ENCODE peak calls at places on chromosomes 5 and 9, in seven cellular contexts. One of them, this sample, is unnamed.

GRCh38 chr9:20594521-20594920 is 27.8 kb downstream of the MLLT3 start:
- DNase-seq in CD4-positive, alpha-beta T cell: no peak
- DNase-seq in breast epithelium: no peak
- DNase-seq in CD4-positive, alpha-beta memory T cell: no peak
- DNase-seq in HCT116: no peak
- DNase-seq in neuronal stem cell: no peak
- DNase-seq in GM23248: no peak
- DNase-seq in this sample: no peak

GRCh38 chr5:32443145-32443540 is 1.4 kb downstream of the ZFR start:
- DNase-seq in GM23248: peak
- DNase-seq in neuronal stem cell: no peak
- DNase-seq in HCT116: no peak
- DNase-seq in breast epithelium: no peak
- DNase-seq in CD4-positive, alpha-beta T cell: no peak
- DNase-seq in CD4-positive, alpha-beta memory T cell: peak
- DNase-seq in this sample: no peak

GRCh38 chr5:142977363-142978051 is 207.3 kb downstream of the ARHGAP26 start:
- DNase-seq in neuronal stem cell: no peak
- DNase-seq in HCT116: no peak
- DNase-seq in CD4-positive, alpha-beta T cell: peak
- DNase-seq in CD4-positive, alpha-beta memory T cell: peak
- DNase-seq in breast epithelium: no peak
- DNase-seq in GM23248: peak
- DNase-seq in this sample: peak

GRCh38 chr5:34576849-34577248 is 79.3 kb upstream of the RAI14 start:
- DNase-seq in breast epithelium: no peak
- DNase-seq in neuronal stem cell: no peak
- DNase-seq in HCT116: no peak
- DNase-seq in CD4-positive, alpha-beta memory T cell: no peak
- DNase-seq in GM23248: no peak
- DNase-seq in CD4-positive, alpha-beta T cell: no peak
- DNase-seq in this sample: no peak

GRCh38 chr5:2253063-2253653 is 370.4 kb upstream of the IRX4 start:
- DNase-seq in GM23248: no peak
- DNase-seq in CD4-positive, alpha-beta memory T cell: no peak
- DNase-seq in HCT116: no peak
- DNase-seq in neuronal stem cell: no peak
- DNase-seq in breast epithelium: no peak
- DNase-seq in CD4-positive, alpha-beta T cell: no peak
- DNase-seq in this sample: no peak

GRCh38 chr5:55450050-55450765 is 84.6 kb downstream of the PLPP1 start:
- DNase-seq in neuronal stem cell: no peak
- DNase-seq in HCT116: no peak
- DNase-seq in GM23248: peak
- DNase-seq in CD4-positive, alpha-beta T cell: no peak
- DNase-seq in CD4-positive, alpha-beta memory T cell: no peak
- DNase-seq in breast epithelium: no peak
- DNase-seq in this sample: no peak

GRCh38 chr9:109290385-109290784 is 30.5 kb downstream of the EPB41L4B start:
- DNase-seq in HCT116: no peak
- DNase-seq in neuronal stem cell: no peak
- DNase-seq in CD4-positive, alpha-beta memory T cell: no peak
- DNase-seq in CD4-positive, alpha-beta T cell: no peak
- DNase-seq in breast epithelium: no peak
- DNase-seq in GM23248: no peak
- DNase-seq in this sample: no peak

GRCh38 chr5:170633235-170634041 is 129.6 kb downstream of the KCNIP1 start:
- DNase-seq in CD4-positive, alpha-beta T cell: no peak
- DNase-seq in neuronal stem cell: peak
- DNase-seq in CD4-positive, alpha-beta memory T cell: no peak
- DNase-seq in GM23248: peak
- DNase-seq in breast epithelium: no peak
- DNase-seq in HCT116: peak
- DNase-seq in this sample: peak

GRCh38 chr9:124133752-124134151 is 122.2 kb downstream of the LHX2 start:
- DNase-seq in CD4-positive, alpha-beta memory T cell: no peak
- DNase-seq in breast epithelium: no peak
- DNase-seq in neuronal stem cell: no peak
- DNase-seq in GM23248: peak
- DNase-seq in CD4-positive, alpha-beta T cell: no peak
- DNase-seq in HCT116: no peak
- DNase-seq in this sample: no peak

GRCh38 chr5:91018185-91018584 is 364.9 kb downstream of the ARRDC3 start:
- DNase-seq in breast epithelium: no peak
- DNase-seq in CD4-positive, alpha-beta T cell: no peak
- DNase-seq in HCT116: no peak
- DNase-seq in GM23248: no peak
- DNase-seq in neuronal stem cell: no peak
- DNase-seq in CD4-positive, alpha-beta memory T cell: no peak
- DNase-seq in this sample: peak

GRCh38 chr9:21001581-21001980 is 29.9 kb downstream of the HACD4 start:
- DNase-seq in GM23248: no peak
- DNase-seq in CD4-positive, alpha-beta memory T cell: peak
- DNase-seq in CD4-positive, alpha-beta T cell: no peak
- DNase-seq in neuronal stem cell: no peak
- DNase-seq in breast epithelium: no peak
- DNase-seq in HCT116: no peak
- DNase-seq in this sample: no peak

GRCh38 chr9:23621166-23621565 is 204.9 kb downstream of the ELAVL2 start:
- DNase-seq in CD4-positive, alpha-beta T cell: no peak
- DNase-seq in GM23248: no peak
- DNase-seq in HCT116: no peak
- DNase-seq in neuronal stem cell: no peak
- DNase-seq in breast epithelium: no peak
- DNase-seq in CD4-positive, alpha-beta memory T cell: no peak
- DNase-seq in this sample: no peak

GRCh38 chr9:104836235-104836634 is 72.3 kb downstream of the NIPSNAP3B start:
- DNase-seq in CD4-positive, alpha-beta memory T cell: no peak
- DNase-seq in neuronal stem cell: no peak
- DNase-seq in GM23248: peak
- DNase-seq in CD4-positive, alpha-beta T cell: no peak
- DNase-seq in HCT116: no peak
- DNase-seq in breast epithelium: no peak
- DNase-seq in this sample: no peak

GRCh38 chr5:143342607-143343006 is 60.9 kb downstream of the NR3C1 start:
- DNase-seq in GM23248: no peak
- DNase-seq in CD4-positive, alpha-beta memory T cell: no peak
- DNase-seq in neuronal stem cell: no peak
- DNase-seq in CD4-positive, alpha-beta T cell: no peak
- DNase-seq in HCT116: no peak
- DNase-seq in breast epithelium: no peak
- DNase-seq in this sample: no peak

GRCh38 chr9:112886351-112886750 is 4.3 kb downstream of the SLC46A2 start:
- DNase-seq in CD4-positive, alpha-beta memory T cell: no peak
- DNase-seq in HCT116: no peak
- DNase-seq in breast epithelium: no peak
- DNase-seq in CD4-positive, alpha-beta T cell: no peak
- DNase-seq in neuronal stem cell: no peak
- DNase-seq in GM23248: no peak
- DNase-seq in this sample: no peak

GRCh38 chr9:98851730-98852462 is 44.4 kb downstream of the GALNT12 start:
- DNase-seq in breast epithelium: peak
- DNase-seq in GM23248: no peak
- DNase-seq in CD4-positive, alpha-beta memory T cell: no peak
- DNase-seq in neuronal stem cell: no peak
- DNase-seq in HCT116: no peak
- DNase-seq in CD4-positive, alpha-beta T cell: no peak
- DNase-seq in this sample: no peak

GRCh38 chr5:18314192-18314778 is 680.0 kb downstream of the TAF11L14 start:
- DNase-seq in CD4-positive, alpha-beta memory T cell: no peak
- DNase-seq in neuronal stem cell: no peak
- DNase-seq in GM23248: peak
- DNase-seq in HCT116: peak
- DNase-seq in breast epithelium: no peak
- DNase-seq in CD4-positive, alpha-beta T cell: no peak
- DNase-seq in this sample: no peak

GRCh38 chr5:135203593-135204036 is 169.6 kb upstream of the PITX1 start:
- DNase-seq in HCT116: no peak
- DNase-seq in CD4-positive, alpha-beta memory T cell: no peak
- DNase-seq in CD4-positive, alpha-beta T cell: no peak
- DNase-seq in GM23248: peak
- DNase-seq in breast epithelium: no peak
- DNase-seq in neuronal stem cell: no peak
- DNase-seq in this sample: no peak

GRCh38 chr9:35618854-35619799 is 914 bp upstream of the CD72 start:
- DNase-seq in GM23248: no peak
- DNase-seq in CD4-positive, alpha-beta memory T cell: peak
- DNase-seq in HCT116: no peak
- DNase-seq in CD4-positive, alpha-beta T cell: no peak
- DNase-seq in neuronal stem cell: no peak
- DNase-seq in breast epithelium: no peak
- DNase-seq in this sample: peak

GRCh38 chr5:140249536-140249935 is 53.4 kb downstream of the PFDN1 start:
- DNase-seq in HCT116: no peak
- DNase-seq in breast epithelium: no peak
- DNase-seq in CD4-positive, alpha-beta memory T cell: no peak
- DNase-seq in CD4-positive, alpha-beta T cell: no peak
- DNase-seq in neuronal stem cell: no peak
- DNase-seq in GM23248: no peak
- DNase-seq in this sample: no peak

DNA sequence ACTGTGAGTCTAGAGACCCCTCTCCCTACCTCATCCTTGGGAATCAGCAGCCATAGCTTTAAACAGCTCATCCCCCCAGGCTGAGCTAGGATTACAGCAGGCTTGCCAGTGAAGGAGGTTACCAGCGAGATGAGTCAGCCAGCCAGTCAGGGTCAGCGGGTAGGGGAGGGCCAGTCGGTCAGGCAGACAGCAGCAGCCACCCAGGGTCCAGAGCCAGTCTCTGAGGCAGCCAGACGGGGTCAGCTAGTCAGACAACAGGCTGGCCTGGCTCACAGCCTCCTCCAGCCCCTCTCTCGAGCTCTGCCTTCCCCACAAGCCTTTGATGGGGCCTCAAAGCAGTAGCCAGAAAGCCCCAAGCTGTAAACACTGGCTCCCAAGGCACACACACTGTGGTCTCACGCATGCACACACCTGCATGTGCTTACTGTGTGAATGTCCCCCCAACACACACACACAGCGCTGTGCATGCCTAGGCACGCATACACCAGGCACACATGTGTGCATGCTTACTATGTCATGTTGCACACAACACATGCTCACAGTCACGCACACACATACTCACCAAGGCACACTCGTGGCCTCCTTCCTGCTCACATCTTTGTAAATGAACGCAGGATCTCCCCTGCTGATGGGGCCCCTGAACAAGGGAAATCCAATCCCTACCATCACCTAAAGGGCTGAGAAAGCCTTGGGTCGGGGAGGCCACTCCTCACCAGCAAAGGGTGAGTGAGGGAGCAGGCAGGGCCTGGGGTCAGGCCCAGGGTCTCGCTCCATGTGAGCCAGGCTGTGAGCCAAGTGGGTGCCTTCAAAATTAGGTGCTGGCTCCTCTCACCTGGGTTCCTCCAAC is 28.2 kb upstream of the CPLX2 start:
- DNase-seq in GM23248: peak
- DNase-seq in HCT116: no peak
- DNase-seq in breast epithelium: no peak
- DNase-seq in CD4-positive, alpha-beta T cell: no peak
- DNase-seq in CD4-positive, alpha-beta memory T cell: no peak
- DNase-seq in neuronal stem cell: peak
- DNase-seq in this sample: no peak
- H3K27ac ChIP-seq in GM23248: no peak
- H3K27ac ChIP-seq in HCT116: no peak
- H3K27ac ChIP-seq in breast epithelium: no peak
- H3K27ac ChIP-seq in CD4-positive, alpha-beta T cell: no peak
- H3K27ac ChIP-seq in CD4-positive, alpha-beta memory T cell: no peak
- H3K27ac ChIP-seq in neuronal stem cell: no peak
- H3K27ac ChIP-seq in this sample: no peak

DNA sequence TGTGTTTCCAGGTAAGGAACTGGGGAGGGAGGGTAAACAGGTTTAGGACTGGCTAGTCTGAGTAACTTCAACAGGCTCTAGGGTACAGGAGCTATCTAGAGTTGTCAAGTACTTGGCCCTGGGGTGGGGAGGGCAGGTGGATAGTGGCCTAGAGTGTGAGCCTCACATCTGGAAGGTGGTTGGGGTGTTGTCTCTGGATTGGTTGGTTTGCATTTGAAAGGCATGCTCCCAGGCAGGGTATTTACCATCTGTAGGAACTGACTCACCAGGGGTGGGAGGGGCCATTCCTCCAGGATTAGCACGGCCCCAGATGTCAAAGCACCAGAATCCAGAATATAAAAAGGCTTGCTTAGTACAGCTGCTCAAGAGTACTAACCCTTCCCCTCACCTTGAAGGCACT is 193.3 kb downstream of the NTRK2 start:
- DNase-seq in breast epithelium: no peak
- DNase-seq in HCT116: no peak
- DNase-seq in CD4-positive, alpha-beta memory T cell: no peak
- DNase-seq in neuronal stem cell: no peak
- DNase-seq in GM23248: peak
- DNase-seq in CD4-positive, alpha-beta T cell: no peak
- DNase-seq in this sample: no peak
- H3K27ac ChIP-seq in breast epithelium: peak
- H3K27ac ChIP-seq in HCT116: no peak
- H3K27ac ChIP-seq in CD4-positive, alpha-beta memory T cell: no peak
- H3K27ac ChIP-seq in neuronal stem cell: no peak
- H3K27ac ChIP-seq in GM23248: no peak
- H3K27ac ChIP-seq in CD4-positive, alpha-beta T cell: no peak
- H3K27ac ChIP-seq in this sample: no peak

DNA sequence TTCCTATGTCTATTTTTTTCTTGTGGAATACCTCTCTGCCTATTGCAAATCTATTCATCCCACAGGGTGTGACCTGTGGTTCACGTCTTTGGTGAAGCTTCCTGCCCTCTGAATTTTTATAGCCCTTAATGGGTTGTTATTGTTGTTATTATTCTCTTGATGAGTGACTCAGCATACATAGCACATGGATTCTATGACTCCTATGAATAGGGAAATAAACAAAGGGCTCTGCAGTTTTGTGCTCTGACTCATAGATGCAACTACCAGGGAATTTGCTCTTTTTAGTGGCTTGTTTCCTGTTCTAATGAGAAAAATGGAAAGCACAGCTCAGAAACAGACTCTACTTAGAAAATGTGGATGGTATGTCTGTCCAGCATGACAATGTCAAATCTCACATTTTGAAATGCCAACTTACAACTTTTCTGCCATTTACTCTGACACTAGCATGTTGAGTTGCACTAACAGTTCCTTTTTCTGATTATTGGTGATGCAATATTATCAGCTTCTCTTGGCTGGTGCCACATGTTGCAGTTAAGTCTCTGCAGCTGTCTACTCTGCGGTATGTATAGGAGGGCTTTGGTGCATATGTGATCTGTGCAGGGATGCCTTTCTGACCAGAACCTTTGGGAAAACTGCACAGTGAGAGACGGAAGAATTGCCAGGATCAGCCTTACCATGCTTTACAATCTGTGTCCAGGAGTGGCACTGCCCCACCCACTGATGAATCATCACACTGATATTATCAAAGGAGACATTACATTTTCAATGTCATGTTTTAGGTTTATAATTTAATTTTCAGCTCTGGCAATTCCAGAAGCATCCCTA is 996.4 kb upstream of the WWC1 start:
- DNase-seq in HCT116: peak
- DNase-seq in CD4-positive, alpha-beta T cell: no peak
- DNase-seq in breast epithelium: no peak
- DNase-seq in neuronal stem cell: no peak
- DNase-seq in CD4-positive, alpha-beta memory T cell: no peak
- DNase-seq in GM23248: peak
- DNase-seq in this sample: no peak
- H3K27ac ChIP-seq in HCT116: no peak
- H3K27ac ChIP-seq in CD4-positive, alpha-beta T cell: no peak
- H3K27ac ChIP-seq in breast epithelium: no peak
- H3K27ac ChIP-seq in neuronal stem cell: peak
- H3K27ac ChIP-seq in CD4-positive, alpha-beta memory T cell: no peak
- H3K27ac ChIP-seq in GM23248: peak
- H3K27ac ChIP-seq in this sample: no peak

GRCh38 chr5:89707891-89708290 is 701.7 kb downstream of the CETN3 start:
- DNase-seq in CD4-positive, alpha-beta memory T cell: no peak
- DNase-seq in neuronal stem cell: no peak
- DNase-seq in GM23248: no peak
- DNase-seq in HCT116: no peak
- DNase-seq in breast epithelium: no peak
- DNase-seq in CD4-positive, alpha-beta T cell: no peak
- DNase-seq in this sample: no peak
- H3K27ac ChIP-seq in CD4-positive, alpha-beta memory T cell: no peak
- H3K27ac ChIP-seq in neuronal stem cell: no peak
- H3K27ac ChIP-seq in GM23248: no peak
- H3K27ac ChIP-seq in HCT116: no peak
- H3K27ac ChIP-seq in breast epithelium: no peak
- H3K27ac ChIP-seq in CD4-positive, alpha-beta T cell: no peak
- H3K27ac ChIP-seq in this sample: no peak

This sample was measured in gastrocnemius medialis.